ENCODE peak calls at places on chromosomes 12 and 14, in nine cellular contexts. Q, M, U, G, D, E, O, T and W are unnamed samples.

GRCh38 chr12:105316931-105317330 is 13.6 kb upstream of the C12orf75 start:
- DNase-seq in U (no peak), M (no peak), T (no peak), O (no peak), Q (no peak), D (no peak), G (no peak), E (no peak), W (no peak)

GRCh38 chr14:98592611-98593170 is 679.3 kb downstream of the BCL11B start:
- DNase-seq in Q (no peak), M (no peak), G (no peak), D (no peak), E (no peak), U (no peak), O (no peak), T (no peak), W (no peak)

GRCh38 chr12:108448246-108448645 is 66.8 kb upstream of the FICD start:
- DNase-seq in O (no peak), E (no peak), G (no peak), M (no peak), T (no peak), Q (no peak), U (no peak), D (no peak), W (no peak)

GRCh38 chr12:87165733-87166375 is 863.3 kb downstream of the C12orf50 start:
- DNase-seq in G (no peak), Q (no peak), T (no peak), O (no peak), U (peak; percentile 13), D (no peak), E (no peak), M (no peak), W (no peak)

GRCh38 chr12:48454675-48455074 is 17.7 kb upstream of the ANP32D start:
- DNase-seq in U (peak; percentile 70), E (no peak), O (no peak), G (peak; percentile 6), M (no peak), Q (no peak), D (no peak), T (peak; percentile 49), W (peak; percentile 61)

GRCh38 chr12:30395190-30395589 is 300.5 kb downstream of the IPO8 start:
- DNase-seq in U (no peak), M (no peak), E (no peak), T (no peak), Q (no peak), O (no peak), G (no peak), D (no peak), W (no peak)

GRCh38 chr14:94449930-94450329 is 2.7 kb downstream of the SERPINA11 start:
- DNase-seq in G (no peak), Q (no peak), T (no peak), U (no peak), D (no peak), O (no peak), M (no peak), E (no peak), W (no peak)

GRCh38 chr12:49043856-49044258 is 16.7 kb downstream of the KMT2D start:
- DNase-seq in T (peak; percentile 67), M (no peak), Q (peak; percentile 80), D (no peak), G (peak; percentile 45), E (peak; percentile 72), U (peak; percentile 45), O (no peak), W (peak; percentile 89)

GRCh38 chr14:43706901-43707300 is 800.2 kb downstream of the FSCB start:
- DNase-seq in Q (no peak), O (no peak), D (no peak), G (no peak), U (peak; percentile 29), T (peak; percentile 16), M (no peak), E (no peak), W (no peak)

GRCh38 chr12:84632556-84632955 is 280.0 kb downstream of the SLC6A15 start:
- DNase-seq in T (no peak), E (no peak), D (no peak), U (peak; percentile 58), O (no peak), G (peak; percentile 68), M (no peak), Q (no peak), W (no peak)